ENCODE peak calls at places on chromosomes 4 and X, in five cellular contexts. J is glomerular endothelial cell; F is NCI-H748 treated with DMSO at 0.1 percent for 48 hours; A is CD8-positive, alpha-beta memory T cell; V is stromal cell of bone marrow. I is an unnamed sample.
A peak's percentile ranks its signal among the peaks of the same experiment; 100 is the strongest.

GRCh38 chrX:32562261-32562660 is 649.1 kb downstream of the DMD start:
- DNase-seq in J (no peak), F (no peak), A (no peak), V (no peak), I (no peak)

GRCh38 chr4:36322921-36323354 is 41.5 kb downstream of the DTHD1 start:
- DNase-seq in J (no peak), F (no peak), A (peak; percentile 74), V (no peak), I (no peak)

GRCh38 chrX:3166670-3167455 is 125.6 kb downstream of the ARSF start:
- DNase-seq in J (no peak), F (no peak), A (no peak), V (no peak), I (no peak)

GRCh38 chr4:147354271-147354670 is 126.6 kb upstream of the EDNRA start:
- DNase-seq in J (no peak), F (no peak), A (no peak), V (no peak), I (no peak)

GRCh38 chrX:15816886-15817285 is 26.6 kb downstream of the ZRSR2 start:
- DNase-seq in J (no peak), F (no peak), A (peak; percentile 65), V (no peak), I (no peak)

GRCh38 chr4:182874946-182875345 is 42.2 kb downstream of the DCTD start:
- DNase-seq in J (no peak), F (no peak), A (no peak), V (no peak), I (no peak)

GRCh38 chr4:73505567-73505966 is 24.0 kb downstream of the AFM start:
- DNase-seq in J (no peak), F (no peak), A (no peak), V (no peak), I (no peak)

GRCh38 chr4:6915041-6916005 is 5.7 kb downstream of the TBC1D14 start:
- DNase-seq in J (no peak), F (no peak), A (no peak), V (no peak), I (no peak)